ENCODE peak calls at places on chromosomes 3 and 15, in seven cellular contexts. Z is bronchial epithelial cell; I is activated naive CD4-positive, alpha-beta T cell treated with anti-CD3 and anti-CD28 coated beads, Interleukin-2, amount 10 ng/mL, durations not matched to agents 7 days and 5 days; P is stimulated activated CD4-positive, alpha-beta T cell treated with anti-CD3 and anti-CD28 coated beads, Interleukin-1b, Interleukin-23, amount 100 ng/mL, for 24 hours; Q is fibroblast of lung; M is mucosa of gallbladder; L is activated CD4-positive, alpha-beta T cell treated with anti-CD3 and anti-CD28 coated beads, Interleukin-2, amount 50 U/mL, for 24 hours. R is an unnamed sample.

GRCh38 chr15:51982013-51982769 is 10.6 kb upstream of the LEO1 start:
- DNase-seq in Z (peak; percentile 82), I (peak; percentile 80), P (no peak), Q (peak; percentile 88), M (peak; percentile 19), L (no peak), R (peak; percentile 80)

GRCh38 chr3:33722626-33723370 is 4.7 kb upstream of the CLASP2 start:
- DNase-seq in Z (peak; percentile 7), I (no peak), P (no peak), Q (peak; percentile 42), M (no peak), L (no peak), R (no peak)

GRCh38 chr3:126704494-126705214 is 614 bp downstream of the CHCHD6 start:
- DNase-seq in Z (no peak), I (no peak), P (peak; percentile 6), Q (no peak), M (no peak), L (no peak), R (no peak)

GRCh38 chr3:105856605-105857004 is 12.2 kb downstream of the CBLB start:
- DNase-seq in Z (no peak), I (no peak), P (no peak), Q (no peak), M (no peak), L (no peak), R (no peak)

GRCh38 chr3:146466596-146466995 is 2.8 kb downstream of the PLSCR2 start:
- DNase-seq in Z (peak; percentile 49), I (no peak), P (no peak), Q (peak; percentile 63), M (no peak), L (no peak), R (no peak)

GRCh38 chr15:35874260-35874905 is 328.4 kb upstream of the DPH6 start:
- DNase-seq in Z (peak; percentile 97), I (no peak), P (no peak), Q (peak; percentile 81), M (no peak), L (no peak), R (no peak)

GRCh38 chr3:123522666-123523412 is 62.0 kb downstream of the HACD2 start:
- DNase-seq in Z (no peak), I (no peak), P (no peak), Q (no peak), M (no peak), L (no peak), R (no peak)

GRCh38 chr3:98359993-98360675 is 6.5 kb downstream of the OR5K4 start:
- DNase-seq in Z (peak; percentile 79), I (peak; percentile 40), P (no peak), Q (no peak), M (no peak), L (no peak), R (peak; percentile 41)

GRCh38 chr15:66126057-66126855 is 127.3 kb downstream of the MEGF11 start:
- DNase-seq in Z (no peak), I (no peak), P (no peak), Q (no peak), M (no peak), L (no peak), R (no peak)

GRCh38 chr3:95775486-95776094 is 1038.8 kb upstream of the EPHA6 start:
- DNase-seq in Z (no peak), I (no peak), P (no peak), Q (no peak), M (no peak), L (no peak), R (no peak)

GRCh38 chr3:139204756-139205155 is 139.1 kb upstream of the MRPS22 start:
- DNase-seq in Z (no peak), I (no peak), P (no peak), Q (no peak), M (no peak), L (no peak), R (no peak)

R was measured in activated CD4-positive, alpha-beta memory T cell treated with anti-CD3 and anti-CD28 coated beads, Interleukin-2, amount 10 ng/mL, durations not matched to agents 7 days and 5 days.